ENCODE peak calls at places on chromosomes 3 and 15, in five cellular contexts. G is activated T-cell treated with anti-CD3 and anti-CD28 coated beads for 1 hour, P is mucosa of gallbladder, N is NCI-H1436, V is iris pigment epithelial cell. D is an unnamed sample.

GRCh38 chr3:66642015-66642414 is 141.2 kb upstream of the LRIG1 start:
- DNase-seq in G (no peak), P (no peak), V (no peak), N (no peak), D (no peak)

GRCh38 chr3:126100688-126101301 is 16.9 kb upstream of the SLC41A3 start:
- DNase-seq in V (peak), P (no peak), N (no peak), G (no peak), D (no peak)

GRCh38 chr3:10519236-10519635 is 13.8 kb upstream of the ATP2B2 start:
- DNase-seq in V (no peak), G (no peak), N (no peak), P (no peak), D (no peak)

GRCh38 chr3:67605377-67605776 is 49.0 kb downstream of the SUCLG2 start:
- DNase-seq in P (no peak), V (peak), N (no peak), G (no peak), D (no peak)

GRCh38 chr15:100721758-100722550 is 119.6 kb downstream of the ASB7 start:
- DNase-seq in G (no peak), N (no peak), P (peak), V (peak), D (peak)

GRCh38 chr3:57169872-57170623 is 4.9 kb upstream of the IL17RD start:
- DNase-seq in G (peak), V (peak), N (peak), P (peak), D (no peak)

GRCh38 chr3:75906555-75907112 is 121.3 kb upstream of the ZNF717 start:
- DNase-seq in P (no peak), V (peak), N (no peak), G (no peak), D (no peak)

GRCh38 chr3:136954980-136955780 is 2.6 kb upstream of the IL20RB start:
- DNase-seq in G (no peak), P (no peak), N (no peak), V (no peak), D (no peak)

GRCh38 chr3:83034806-83035703 is 1273.6 kb upstream of the GBE1 start:
- DNase-seq in G (no peak), N (no peak), V (no peak), P (no peak), D (no peak)

GRCh38 chr3:108661699-108662098 is 72.2 kb downstream of the DZIP3 start:
- DNase-seq in V (no peak), G (no peak), N (no peak), P (no peak), D (no peak)

GRCh38 chr15:69578792-69579587 is 126.4 kb downstream of the RPLP1 start:
- DNase-seq in P (peak), V (no peak), N (no peak), G (no peak), D (no peak)

GRCh38 chr3:124272611-124273151 is 280.8 kb upstream of the ROPN1 start:
- DNase-seq in P (no peak), G (no peak), N (no peak), V (peak), D (no peak)

D was measured in NCI-H187 treated with DMSO at 0.1 percent for 48 hours.